ENCODE peak calls at places on chromosomes 16 and 17, in five cellular contexts. N is Calu3; T is upper lobe of right lung; U is activated T-helper 2 cell treated with anti-CD3 and anti-CD28 coated beads, Interferon-gamma antibody, Interleukin-2, Interleukin-4, amounts not matched to agents 10 μg/mL and 5 μg/mL and 100 μg/mL, durations not matched to agents 14 hours and 24 hours and 36 hours; C is dermis blood vessel endothelial cell. X is an unnamed sample.

GRCh38 chr17:40909755-40910154 is 24.7 kb upstream of the KRT20 start:
- DNase-seq in T (no peak), C (no peak), N (no peak), U (no peak), X (no peak)

GRCh38 chr16:4846503-4846900 is 586 bp downstream of the GLYR1 start:
- DNase-seq in N (peak), U (peak), C (peak), T (peak), X (peak)

GRCh38 chr16:66592241-66592640 is 12.3 kb upstream of the CMTM3 start:
- DNase-seq in U (no peak), N (no peak), T (no peak), C (no peak), X (no peak)

GRCh38 chr16:67499159-67499558 is 15.8 kb upstream of the AGRP start:
- DNase-seq in U (no peak), C (no peak), T (no peak), N (no peak), X (no peak)

GRCh38 chr17:2057130-2057713 is 2.3 kb downstream of the HIC1 start:
- DNase-seq in U (no peak), T (no peak), C (no peak), N (no peak), X (no peak)

GRCh38 chr17:82269138-82269881 is 4.2 kb downstream of the CSNK1D start:
- DNase-seq in N (no peak), C (no peak), U (no peak), T (peak), X (no peak)

GRCh38 chr16:68636818-68637217 is 8.3 kb upstream of the CDH3 start:
- DNase-seq in T (no peak), C (peak), U (no peak), N (no peak), X (no peak)

GRCh38 chr16:10181196-10182162 is 749 bp downstream of the GRIN2A start:
- DNase-seq in U (peak), N (peak), T (peak), C (peak), X (peak)

GRCh38 chr17:81409190-81409935 is 14.1 kb downstream of the BAHCC1 start:
- DNase-seq in C (no peak), U (no peak), N (no peak), T (no peak), X (no peak)

GRCh38 chr16:86455116-86455515 is 55.2 kb upstream of the FOXF1 start:
- DNase-seq in N (no peak), U (no peak), T (no peak), C (no peak), X (no peak)

GRCh38 chr17:14903810-14904209 is 361.3 kb downstream of the PMP22 start:
- DNase-seq in N (no peak), T (no peak), C (no peak), U (no peak), X (no peak)

GRCh38 chr16:5621826-5622225 is 524.2 kb upstream of the EEF2KMT start:
- DNase-seq in T (no peak), U (no peak), N (no peak), C (no peak), X (no peak)

GRCh38 chr16:7321661-7322060 is 11.0 kb upstream of the RBFOX1 start:
- DNase-seq in U (no peak), T (no peak), N (no peak), C (no peak), X (no peak)

GRCh38 chr17:57451126-57451690 is 194.9 kb downstream of the MSI2 start:
- DNase-seq in C (no peak), N (no peak), U (no peak), T (no peak), X (no peak)

GRCh38 chr17:31832748-31833147 is 26.3 kb downstream of the COPRS start:
- DNase-seq in C (no peak), T (no peak), U (no peak), N (no peak), X (no peak)

GRCh38 chr16:66511615-66512500 is 38.1 kb downstream of the TK2 start:
- DNase-seq in T (no peak), C (peak), N (peak), U (no peak), X (no peak)

GRCh38 chr16:4372578-4373355 is 1.1 kb downstream of the VASN start:
- DNase-seq in T (no peak), U (no peak), N (peak), C (no peak), X (no peak)

GRCh38 chr17:41211845-41212466 is 14.5 kb upstream of the KRTAP9-2 start:
- DNase-seq in C (no peak), T (no peak), N (no peak), U (no peak), X (no peak)

GRCh38 chr17:45906927-45907622 is 12.7 kb downstream of the MAPT start:
- DNase-seq in C (no peak), T (no peak), N (no peak), U (no peak), X (no peak)

GRCh38 chr16:72612718-72613117 is 435.2 kb downstream of the ZFHX3 start:
- DNase-seq in U (no peak), C (no peak), T (no peak), N (no peak), X (no peak)

GRCh38 chr17:71338396-71338795 is 782.4 kb upstream of the SOX9 start:
- DNase-seq in U (no peak), T (no peak), N (no peak), C (no peak), X (no peak)

GRCh38 chr17:81715107-81715871 is 3.2 kb downstream of the SLC25A10 start:
- DNase-seq in C (no peak), U (no peak), T (peak), N (no peak), X (no peak)

GRCh38 chr16:51971184-51971583 is 575.8 kb downstream of the TOX3 start:
- DNase-seq in U (no peak), C (peak), N (peak), T (no peak), X (no peak)

X was measured in GDM1.